ENCODE peak calls at places on chromosomes 3 and 15, in five cellular contexts. One of them, this sample, is unnamed.
A peak's percentile ranks its signal among the peaks of the same experiment; 100 is the strongest.

GRCh38 chr15:59862191-59863155 is 141.6 kb upstream of the FOXB1 start:
- DNase-seq in NCI-H345: peak; percentile 12
- DNase-seq in caudate nucleus: no peak
- DNase-seq in NCI-H524 treated with DMSO at 0.1 percent for 48 hours: no peak
- DNase-seq in GM23338: no peak
- DNase-seq in this sample: no peak

GRCh38 chr3:51380601-51381332 is 4.3 kb upstream of the MANF start:
- DNase-seq in NCI-H524 treated with DMSO at 0.1 percent for 48 hours: no peak
- DNase-seq in GM23338: no peak
- DNase-seq in caudate nucleus: no peak
- DNase-seq in NCI-H345: no peak
- DNase-seq in this sample: no peak

GRCh38 chr15:44296625-44297524 is 8.4 kb downstream of the GOLM2 start:
- DNase-seq in NCI-H524 treated with DMSO at 0.1 percent for 48 hours: no peak
- DNase-seq in NCI-H345: no peak
- DNase-seq in caudate nucleus: no peak
- DNase-seq in GM23338: peak; percentile 33
- DNase-seq in this sample: no peak

GRCh38 chr3:167507954-167508353 is 34.1 kb upstream of the SERPINI2 start:
- DNase-seq in NCI-H345: no peak
- DNase-seq in NCI-H524 treated with DMSO at 0.1 percent for 48 hours: no peak
- DNase-seq in caudate nucleus: no peak
- DNase-seq in GM23338: no peak
- DNase-seq in this sample: no peak

GRCh38 chr3:154338008-154338407 is 13.7 kb upstream of the DHX36 start:
- DNase-seq in NCI-H524 treated with DMSO at 0.1 percent for 48 hours: no peak
- DNase-seq in GM23338: no peak
- DNase-seq in NCI-H345: no peak
- DNase-seq in caudate nucleus: no peak
- DNase-seq in this sample: no peak

GRCh38 chr3:144054766-144055165 is 83.1 kb downstream of the DIPK2A start:
- DNase-seq in NCI-H345: no peak
- DNase-seq in caudate nucleus: no peak
- DNase-seq in GM23338: no peak
- DNase-seq in NCI-H524 treated with DMSO at 0.1 percent for 48 hours: no peak
- DNase-seq in this sample: no peak

GRCh38 chr3:31219131-31219843 is 313.4 kb upstream of the STT3B start:
- DNase-seq in caudate nucleus: no peak
- DNase-seq in GM23338: no peak
- DNase-seq in NCI-H345: no peak
- DNase-seq in NCI-H524 treated with DMSO at 0.1 percent for 48 hours: no peak
- DNase-seq in this sample: no peak

GRCh38 chr3:73576995-73577394 is 47.7 kb downstream of the PDZRN3 start:
- DNase-seq in NCI-H345: no peak
- DNase-seq in GM23338: no peak
- DNase-seq in NCI-H524 treated with DMSO at 0.1 percent for 48 hours: no peak
- DNase-seq in caudate nucleus: no peak
- DNase-seq in this sample: no peak

GRCh38 chr3:71629289-71630252 is 46.0 kb upstream of the FOXP1 start:
- DNase-seq in NCI-H345: no peak
- DNase-seq in caudate nucleus: no peak
- DNase-seq in NCI-H524 treated with DMSO at 0.1 percent for 48 hours: no peak
- DNase-seq in GM23338: no peak
- DNase-seq in this sample: no peak

GRCh38 chr3:113495035-113495434 is 19.9 kb downstream of the SPICE1 start:
- DNase-seq in NCI-H345: no peak
- DNase-seq in GM23338: peak; percentile 56
- DNase-seq in NCI-H524 treated with DMSO at 0.1 percent for 48 hours: no peak
- DNase-seq in caudate nucleus: no peak
- DNase-seq in this sample: no peak

GRCh38 chr3:139128803-139129202 is 84.1 kb upstream of the PRR23C start:
- DNase-seq in NCI-H524 treated with DMSO at 0.1 percent for 48 hours: no peak
- DNase-seq in NCI-H345: no peak
- DNase-seq in caudate nucleus: no peak
- DNase-seq in GM23338: no peak
- DNase-seq in this sample: no peak

GRCh38 chr3:185758912-185759311 is 65.9 kb downstream of the IGF2BP2 start:
- DNase-seq in caudate nucleus: no peak
- DNase-seq in NCI-H345: no peak
- DNase-seq in NCI-H524 treated with DMSO at 0.1 percent for 48 hours: no peak
- DNase-seq in GM23338: no peak
- DNase-seq in this sample: no peak

GRCh38 chr15:92394327-92395175 is 870 bp downstream of the ST8SIA2 start:
- DNase-seq in NCI-H524 treated with DMSO at 0.1 percent for 48 hours: no peak
- DNase-seq in NCI-H345: no peak
- DNase-seq in GM23338: peak; percentile 64
- DNase-seq in caudate nucleus: no peak
- DNase-seq in this sample: no peak

GRCh38 chr3:45054196-45054857 is 28.2 kb downstream of the CLEC3B start:
- DNase-seq in caudate nucleus: no peak
- DNase-seq in GM23338: no peak
- DNase-seq in NCI-H524 treated with DMSO at 0.1 percent for 48 hours: no peak
- DNase-seq in NCI-H345: no peak
- DNase-seq in this sample: no peak

GRCh38 chr3:157394361-157394760 is 42.3 kb upstream of the PTX3 start:
- DNase-seq in NCI-H524 treated with DMSO at 0.1 percent for 48 hours: no peak
- DNase-seq in NCI-H345: no peak
- DNase-seq in GM23338: no peak
- DNase-seq in caudate nucleus: no peak
- DNase-seq in this sample: no peak

GRCh38 chr15:91787198-91787597 is 66.3 kb upstream of the SLCO3A1 start:
- DNase-seq in NCI-H524 treated with DMSO at 0.1 percent for 48 hours: no peak
- DNase-seq in NCI-H345: peak; percentile 39
- DNase-seq in caudate nucleus: no peak
- DNase-seq in GM23338: no peak
- DNase-seq in this sample: no peak

GRCh38 chr3:59374812-59375211 is 325.0 kb upstream of the CFAP20DC start:
- DNase-seq in NCI-H345: no peak
- DNase-seq in caudate nucleus: no peak
- DNase-seq in GM23338: peak; percentile 28
- DNase-seq in NCI-H524 treated with DMSO at 0.1 percent for 48 hours: no peak
- DNase-seq in this sample: no peak

GRCh38 chr15:58947179-58947578 is 13.7 kb upstream of the SLTM start:
- DNase-seq in NCI-H524 treated with DMSO at 0.1 percent for 48 hours: no peak
- DNase-seq in caudate nucleus: no peak
- DNase-seq in NCI-H345: no peak
- DNase-seq in GM23338: no peak
- DNase-seq in this sample: no peak

GRCh38 chr3:128338536-128339400 is 127.9 kb downstream of the DNAJB8 start:
- DNase-seq in GM23338: no peak
- DNase-seq in caudate nucleus: no peak
- DNase-seq in NCI-H524 treated with DMSO at 0.1 percent for 48 hours: no peak
- DNase-seq in NCI-H345: no peak
- DNase-seq in this sample: no peak

GRCh38 chr3:195559723-195560409 is 16.7 kb upstream of the PPP1R2 start:
- DNase-seq in GM23338: no peak
- DNase-seq in NCI-H345: no peak
- DNase-seq in NCI-H524 treated with DMSO at 0.1 percent for 48 hours: no peak
- DNase-seq in caudate nucleus: no peak
- DNase-seq in this sample: no peak

GRCh38 chr3:162602619-162603018 is 1106.0 kb downstream of the OTOL1 start:
- DNase-seq in NCI-H345: no peak
- DNase-seq in GM23338: no peak
- DNase-seq in NCI-H524 treated with DMSO at 0.1 percent for 48 hours: no peak
- DNase-seq in caudate nucleus: no peak
- DNase-seq in this sample: no peak

GRCh38 chr15:61653110-61653509 is 407.1 kb downstream of the VPS13C start:
- DNase-seq in GM23338: peak; percentile 18
- DNase-seq in caudate nucleus: no peak
- DNase-seq in NCI-H524 treated with DMSO at 0.1 percent for 48 hours: no peak
- DNase-seq in NCI-H345: no peak
- DNase-seq in this sample: no peak

GRCh38 chr3:38519000-38519399 is 22.9 kb downstream of the EXOG start:
- DNase-seq in GM23338: no peak
- DNase-seq in NCI-H524 treated with DMSO at 0.1 percent for 48 hours: no peak
- DNase-seq in NCI-H345: no peak
- DNase-seq in caudate nucleus: no peak
- DNase-seq in this sample: no peak

GRCh38 chr3:43036621-43037331 is 57.7 kb downstream of the GASK1A start:
- DNase-seq in caudate nucleus: no peak
- DNase-seq in GM23338: no peak
- DNase-seq in NCI-H524 treated with DMSO at 0.1 percent for 48 hours: no peak
- DNase-seq in NCI-H345: no peak
- DNase-seq in this sample: no peak

GRCh38 chr15:69038508-69038907 is 24.0 kb downstream of the NOX5 start:
- DNase-seq in caudate nucleus: no peak
- DNase-seq in NCI-H345: no peak
- DNase-seq in GM23338: no peak
- DNase-seq in NCI-H524 treated with DMSO at 0.1 percent for 48 hours: no peak
- DNase-seq in this sample: no peak

GRCh38 chr3:45249391-45249790 is 23.3 kb upstream of the TMEM158 start:
- DNase-seq in NCI-H524 treated with DMSO at 0.1 percent for 48 hours: no peak
- DNase-seq in GM23338: no peak
- DNase-seq in NCI-H345: no peak
- DNase-seq in caudate nucleus: no peak
- DNase-seq in this sample: no peak

GRCh38 chr15:91706366-91707032 is 147.0 kb upstream of the SLCO3A1 start:
- DNase-seq in NCI-H524 treated with DMSO at 0.1 percent for 48 hours: peak; percentile 44
- DNase-seq in NCI-H345: peak; percentile 71
- DNase-seq in caudate nucleus: peak; percentile 85
- DNase-seq in GM23338: peak; percentile 92
- DNase-seq in this sample: peak; percentile 81

GRCh38 chr15:78998526-78998925 is 53.7 kb upstream of the CTSH start:
- DNase-seq in GM23338: no peak
- DNase-seq in NCI-H524 treated with DMSO at 0.1 percent for 48 hours: no peak
- DNase-seq in NCI-H345: no peak
- DNase-seq in caudate nucleus: no peak
- DNase-seq in this sample: no peak

GRCh38 chr3:134682196-134682880 is 31.5 kb upstream of the KY start:
- DNase-seq in GM23338: no peak
- DNase-seq in caudate nucleus: no peak
- DNase-seq in NCI-H345: no peak
- DNase-seq in NCI-H524 treated with DMSO at 0.1 percent for 48 hours: no peak
- DNase-seq in this sample: no peak

GRCh38 chr3:140292684-140293083 is 357.7 kb downstream of the CLSTN2 start:
- DNase-seq in caudate nucleus: no peak
- DNase-seq in NCI-H345: no peak
- DNase-seq in GM23338: no peak
- DNase-seq in NCI-H524 treated with DMSO at 0.1 percent for 48 hours: no peak
- DNase-seq in this sample: peak; percentile 12

GRCh38 chr15:89785771-89786135 is 9.6 kb downstream of the MESP2 start:
- DNase-seq in NCI-H345: no peak
- DNase-seq in GM23338: no peak
- DNase-seq in NCI-H524 treated with DMSO at 0.1 percent for 48 hours: no peak
- DNase-seq in caudate nucleus: no peak
- DNase-seq in this sample: no peak

GRCh38 chr3:50627407-50628051 is 10.6 kb downstream of the MAPKAPK3 start:
- DNase-seq in NCI-H345: no peak
- DNase-seq in NCI-H524 treated with DMSO at 0.1 percent for 48 hours: no peak
- DNase-seq in GM23338: peak; percentile 83
- DNase-seq in caudate nucleus: no peak
- DNase-seq in this sample: peak; percentile 68

GRCh38 chr3:31105438-31106077 is 211.1 kb upstream of the GADL1 start:
- DNase-seq in NCI-H524 treated with DMSO at 0.1 percent for 48 hours: no peak
- DNase-seq in caudate nucleus: no peak
- DNase-seq in NCI-H345: no peak
- DNase-seq in GM23338: no peak
- DNase-seq in this sample: no peak

GRCh38 chr3:145116769-145117168 is 1044.2 kb downstream of the PLOD2 start:
- DNase-seq in GM23338: peak; percentile 8
- DNase-seq in NCI-H524 treated with DMSO at 0.1 percent for 48 hours: no peak
- DNase-seq in caudate nucleus: no peak
- DNase-seq in NCI-H345: no peak
- DNase-seq in this sample: no peak

GRCh38 chr15:34905047-34905446 is 64.5 kb downstream of the AQR start:
- DNase-seq in NCI-H345: no peak
- DNase-seq in caudate nucleus: no peak
- DNase-seq in NCI-H524 treated with DMSO at 0.1 percent for 48 hours: no peak
- DNase-seq in GM23338: no peak
- DNase-seq in this sample: no peak

GRCh38 chr3:115548611-115549010 is 74.7 kb upstream of the GAP43 start:
- DNase-seq in NCI-H345: no peak
- DNase-seq in NCI-H524 treated with DMSO at 0.1 percent for 48 hours: no peak
- DNase-seq in caudate nucleus: no peak
- DNase-seq in GM23338: no peak
- DNase-seq in this sample: no peak

GRCh38 chr3:149501524-149501923 is 27.0 kb downstream of the TM4SF4 start:
- DNase-seq in NCI-H524 treated with DMSO at 0.1 percent for 48 hours: no peak
- DNase-seq in NCI-H345: no peak
- DNase-seq in caudate nucleus: no peak
- DNase-seq in GM23338: no peak
- DNase-seq in this sample: no peak

This sample was measured in dorsolateral prefrontal cortex.